ENCODE peak calls at places on chromosome 18, in four cellular contexts. T is BJ, H is neuronal stem cell, K is fibroblast of lung. Q is an unnamed sample.

GRCh38 chr18:51668101-51668500 is 470.6 kb upstream of the MEX3C start:
- DNase-seq in T (no peak), H (peak; percentile 63), K (peak; percentile 36), Q (no peak)

GRCh38 chr18:79600596-79600995 is 79.0 kb upstream of the CTDP1 start:
- DNase-seq in T (no peak), H (no peak), K (no peak), Q (no peak)

GRCh38 chr18:47724186-47724975 is 206.1 kb downstream of the SMAD2 start:
- DNase-seq in T (no peak), H (no peak), K (no peak), Q (no peak)

GRCh38 chr18:63317556-63317946 is 2.0 kb downstream of the BCL2 start:
- DNase-seq in T (no peak), H (no peak), K (no peak), Q (no peak)

GRCh38 chr18:36322408-36322728 is 24.9 kb downstream of the FHOD3 start:
- DNase-seq in T (no peak), H (no peak), K (no peak), Q (no peak)

GRCh38 chr18:57146956-57147636 is at the start of gene BOD1L2:
- DNase-seq in T (no peak), H (no peak), K (no peak), Q (no peak)

GRCh38 chr18:73615506-73615905 is 532.1 kb downstream of the FBXO15 start:
- DNase-seq in T (no peak), H (no peak), K (no peak), Q (peak; percentile 48)

GRCh38 chr18:73724908-73725307 is 422.7 kb downstream of the FBXO15 start:
- DNase-seq in T (no peak), H (no peak), K (peak; percentile 44), Q (no peak)

GRCh38 chr18:48022021-48022420 is 91.6 kb upstream of the SMAD2 start:
- DNase-seq in T (no peak), H (no peak), K (no peak), Q (no peak)

DNA sequence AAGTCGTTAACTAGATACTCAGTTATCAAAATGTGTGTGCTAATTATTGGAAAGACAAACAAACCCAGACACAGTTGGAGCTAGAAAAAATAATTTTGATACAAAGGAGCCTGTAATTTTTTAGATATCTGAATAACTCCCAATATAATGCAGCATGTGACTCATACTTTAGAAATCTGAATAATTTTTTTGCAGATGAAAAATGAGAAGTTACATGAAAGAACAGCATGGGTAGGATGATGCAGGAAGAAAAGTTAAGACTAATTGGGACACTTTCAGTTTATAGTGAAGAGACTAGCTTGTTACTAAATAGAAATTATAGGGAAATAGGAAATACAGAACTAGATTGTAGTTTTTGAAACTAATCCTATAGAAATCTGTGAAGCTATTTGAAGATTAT is 945.8 kb downstream of the CBLN2 start:
- DNase-seq in T (no peak), H (no peak), K (peak; percentile 38), Q (peak; percentile 4)
- H3K4me3 ChIP-seq in T (no peak overlapping the region), H (no peak overlapping the region), K (no peak overlapping the region), Q (no peak overlapping the region)

DNA sequence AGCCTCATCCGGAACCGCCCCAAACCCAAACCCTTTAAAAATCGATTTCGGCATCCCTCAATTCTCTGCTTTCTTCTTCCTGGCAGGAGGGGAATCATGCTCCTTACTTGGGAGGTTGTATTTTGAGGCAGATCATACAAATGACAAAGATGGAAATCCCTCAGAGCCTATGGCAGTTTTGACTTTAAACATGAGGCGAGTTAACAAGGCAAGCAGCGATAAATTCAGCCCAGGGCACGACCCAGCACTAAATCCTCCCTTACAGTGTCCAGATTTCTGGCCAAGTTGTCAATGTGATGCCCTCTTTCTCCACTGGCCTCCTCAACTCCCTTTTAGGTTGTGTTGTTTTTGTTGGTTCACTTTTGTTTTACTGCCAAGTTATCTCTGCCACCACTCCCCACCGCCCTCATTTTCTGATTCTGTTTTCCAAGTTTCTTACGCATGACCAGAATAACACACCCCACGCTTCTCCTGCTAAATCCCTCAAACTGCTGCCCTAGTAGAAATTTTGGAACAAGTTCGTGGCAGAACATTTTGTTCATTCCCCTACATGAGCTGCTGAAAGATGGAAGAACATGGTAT is 68.3 kb downstream of the CTAGE1 start:
- DNase-seq in T (no peak), H (no peak), K (peak; percentile 62), Q (peak; percentile 61)
- H3K4me3 ChIP-seq in T (no peak overlapping the region), H (no peak overlapping the region), K (peak overlapping the region; percentile 53), Q (peak overlapping the region; percentile 53)

GRCh38 chr18:5628512-5629255 is 84.9 kb upstream of the EPB41L3 start:
- DNase-seq in T (no peak), H (peak; percentile 42), K (peak; percentile 57), Q (no peak)

GRCh38 chr18:5630057-5630765 is 86.4 kb upstream of the EPB41L3 start:
- DNase-seq in T (no peak), H (peak; percentile 77), K (no peak), Q (peak; percentile 30)

GRCh38 chr18:5626130-5626880 is 82.5 kb upstream of the EPB41L3 start:
- DNase-seq in T (no peak), H (no peak), K (no peak), Q (no peak)

GRCh38 chr18:5625076-5625475 is 81.3 kb upstream of the EPB41L3 start:
- DNase-seq in T (no peak), H (no peak), K (no peak), Q (no peak)

DNA sequence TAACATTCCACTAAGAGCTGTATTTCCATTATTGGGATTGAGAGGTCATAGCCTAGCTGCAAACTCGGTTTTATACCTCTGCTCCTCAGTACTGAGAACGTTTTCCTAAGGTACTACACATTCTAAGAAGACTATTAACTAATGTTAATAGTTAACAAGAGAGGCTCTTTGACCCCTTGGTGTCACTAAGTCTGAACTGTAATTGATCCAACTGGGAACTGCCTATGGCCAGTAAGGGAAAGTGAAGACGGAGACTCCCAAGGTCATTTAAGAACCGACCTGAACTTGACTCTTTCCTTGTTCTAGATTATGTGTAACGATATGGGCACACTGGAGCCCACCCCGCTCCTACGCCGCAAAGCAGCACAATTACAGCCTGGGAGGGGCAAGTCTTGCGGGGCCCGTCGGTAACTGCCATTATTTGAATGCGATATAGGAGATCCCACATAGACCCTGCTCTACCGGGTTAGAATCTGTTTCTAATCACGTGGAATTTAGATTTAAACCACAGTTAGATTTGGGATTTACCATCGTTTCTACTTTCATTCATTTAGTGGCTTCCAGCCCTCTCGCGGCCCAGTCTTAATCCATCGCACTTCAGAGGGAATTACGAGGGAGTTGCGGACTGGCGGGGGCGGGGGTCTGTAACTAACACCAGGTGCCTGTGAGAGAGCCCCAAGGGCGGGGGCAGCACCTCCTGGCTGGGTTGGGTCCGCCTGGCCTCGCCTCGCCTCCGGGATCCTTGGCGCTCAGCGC is 84.1 kb upstream of the EPB41L3 start:
- DNase-seq in T (no peak), H (no peak), K (peak; percentile 1), Q (no peak)
- H3K4me3 ChIP-seq in T (peak overlapping the region; percentile 49), H (peak overlapping the region; percentile 41), K (peak overlapping the region; percentile 57), Q (peak overlapping the region; percentile 59)

DNA sequence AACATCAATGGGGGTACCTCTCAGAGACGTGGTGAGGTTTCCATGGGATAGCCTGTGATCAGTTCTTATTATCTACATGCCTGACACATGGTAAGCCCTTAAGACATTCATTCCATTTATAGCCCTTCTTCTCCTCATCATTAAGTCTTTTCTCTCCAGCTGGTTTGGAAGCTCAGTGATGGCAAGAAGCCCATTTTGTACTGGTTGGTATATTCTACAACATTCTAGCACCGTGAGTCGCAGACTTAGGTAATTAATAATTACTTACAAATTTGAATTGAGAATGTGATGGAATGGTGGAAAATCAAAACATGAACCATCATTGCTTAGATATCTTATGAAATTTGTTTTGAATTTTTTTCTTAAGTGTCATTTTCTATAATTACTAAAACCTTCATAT is 472.6 kb downstream of the DLGAP1 start:
- DNase-seq in T (no peak), H (no peak), K (peak; percentile 30), Q (no peak)
- H3K4me3 ChIP-seq in T (no peak overlapping the region), H (no peak overlapping the region), K (no peak overlapping the region), Q (no peak overlapping the region)

GRCh38 chr18:58865714-58866113 is 1.0 kb downstream of the ZNF532 start:
- DNase-seq in T (no peak), H (no peak), K (no peak), Q (no peak)
- H3K4me3 ChIP-seq in T (peak overlapping the region; percentile 4), H (peak overlapping the region; percentile 67), K (peak overlapping the region; percentile 48), Q (no peak overlapping the region)

GRCh38 chr18:22347624-22348511 is 69.8 kb downstream of the CTAGE1 start:
- DNase-seq in T (no peak), H (peak; percentile 33), K (peak; percentile 38), Q (no peak)
- H3K4me3 ChIP-seq in T (peak overlapping the region; percentile 28), H (no peak overlapping the region), K (peak overlapping the region; percentile 37), Q (peak overlapping the region; percentile 51)

DNA sequence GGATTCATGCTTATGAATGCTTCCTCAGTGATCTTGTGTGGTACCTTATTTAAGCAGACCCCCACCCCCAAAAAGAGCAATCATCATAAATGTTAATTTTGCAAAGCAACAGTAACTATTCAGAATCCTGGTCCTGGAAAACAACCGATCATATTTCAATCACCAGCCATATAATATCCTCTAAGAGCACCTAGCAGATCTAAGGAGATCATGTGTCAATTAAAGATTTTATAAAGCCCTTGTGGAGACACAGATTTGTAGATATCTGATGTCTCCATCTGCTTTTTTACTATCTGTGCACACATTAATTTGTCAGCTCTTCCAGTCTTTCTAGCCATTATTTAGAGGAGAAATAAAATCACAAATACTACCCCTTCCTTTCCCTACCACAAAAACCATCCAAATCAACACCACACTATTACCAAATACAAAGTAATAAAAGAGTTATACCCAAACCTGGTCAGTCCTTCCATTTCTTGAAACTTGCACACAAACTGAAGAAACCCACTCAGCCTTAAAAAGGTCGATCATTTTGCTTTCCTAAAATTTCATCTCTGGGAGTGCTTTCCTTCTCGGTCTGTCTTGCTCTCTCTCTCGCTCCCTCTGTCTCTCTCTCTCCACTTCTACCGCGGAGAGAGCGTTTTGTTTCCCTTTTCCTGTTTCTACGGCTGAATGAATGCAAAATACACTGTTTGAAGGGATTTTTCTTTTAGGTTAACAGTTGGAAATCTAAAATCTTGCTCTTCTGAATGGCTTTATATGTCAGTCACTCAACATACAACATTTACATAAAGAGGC is 423.9 kb downstream of the TGIF1 start:
- DNase-seq in T (no peak), H (no peak), K (peak; percentile 36), Q (no peak)
- H3K4me3 ChIP-seq in T (no peak overlapping the region), H (no peak overlapping the region), K (peak overlapping the region; percentile 34), Q (no peak overlapping the region)

GRCh38 chr18:76431437-76432273 is 63.4 kb downstream of the ZNF516 start:
- DNase-seq in T (no peak), H (no peak), K (no peak), Q (no peak)
- H3K4me3 ChIP-seq in T (no peak overlapping the region), H (no peak overlapping the region), K (no peak overlapping the region), Q (no peak overlapping the region)